ENCODE peak calls at places on chromosome 13, in four cellular contexts. B is stimulated activated naive CD4-positive, alpha-beta T cell treated with Interleukin-2 at 50 U/mL for 16 hours; U is activated CD4-positive, alpha-beta T cell treated with anti-CD3 and anti-CD28 coated beads, Interleukin-2, amount 10 ng/mL, durations not matched to agents 7 days and 5 days; K is colonic mucosa. C is an unnamed sample.

GRCh38 chr13:76330216-76330615 is 556.0 kb downstream of the KCTD12 start:
- DNase-seq in B (no peak), U (no peak), K (no peak), C (no peak)

GRCh38 chr13:73158851-73159250 is 100.0 kb downstream of the KLF5 start:
- DNase-seq in B (no peak), U (no peak), K (no peak), C (no peak)

GRCh38 chr13:63409791-63410351 is 1994.2 kb upstream of the PCDH20 start:
- DNase-seq in B (no peak), U (no peak), K (no peak), C (no peak)

GRCh38 chr13:111937763-111938375 is 129.1 kb upstream of the SOX1 start:
- DNase-seq in B (no peak), U (no peak), K (no peak), C (no peak)

GRCh38 chr13:51282322-51282721 is 57.2 kb upstream of the SERPINE3 start:
- DNase-seq in B (no peak), U (no peak), K (no peak), C (no peak)

GRCh38 chr13:79548886-79549285 is 67.9 kb downstream of the NDFIP2 start:
- DNase-seq in B (no peak), U (no peak), K (no peak), C (no peak)

GRCh38 chr13:49310251-49310650 is 62.5 kb downstream of the CDADC1 start:
- DNase-seq in B (no peak), U (no peak), K (no peak), C (no peak)

GRCh38 chr13:86282450-86282849 is 483.2 kb upstream of the SLITRK6 start:
- DNase-seq in B (no peak), U (no peak), K (no peak), C (no peak)

GRCh38 chr13:42969558-42970172 is 22.4 kb downstream of the EPSTI1 start:
- DNase-seq in B (peak), U (peak), K (peak), C (no peak)

GRCh38 chr13:73076013-73076412 is 17.2 kb downstream of the KLF5 start:
- DNase-seq in B (no peak), U (no peak), K (no peak), C (no peak)

GRCh38 chr13:77740097-77740496 is 42.6 kb downstream of the SLAIN1 start:
- DNase-seq in B (no peak), U (no peak), K (no peak), C (no peak)

GRCh38 chr13:25242956-25243355 is 44.3 kb downstream of the MTMR6 start:
- DNase-seq in B (no peak), U (no peak), K (no peak), C (no peak)

C was measured in AG09309.